ENCODE peak calls at places on chromosomes 4 and X, in ten cellular contexts. One of them, this sample, is unnamed.
A peak's percentile ranks its signal among the peaks of the same experiment; 100 is the strongest.

GRCh38 chrX:10052906-10053625 is 85.9 kb downstream of the CLDN34 start:
- DNase-seq in astrocyte of the cerebellum: no peak
- DNase-seq in ecto neural progenitor cell: no peak
- DNase-seq in GM06990: no peak
- DNase-seq in suprapubic skin: no peak
- DNase-seq in NCI-H460: no peak
- DNase-seq in epithelial cell of esophagus: no peak
- DNase-seq in astrocyte: no peak
- DNase-seq in dorsolateral prefrontal cortex: peak; percentile 63
- DNase-seq in activated CD4-positive, alpha-beta T cell treated with anti-CD3 and anti-CD28 coated beads, Interleukin-2, amount 50 U/mL, for 1 hour: no peak
- DNase-seq in this sample: peak; percentile 61

GRCh38 chr4:1775731-1776500 is 17.2 kb upstream of the FGFR3 start:
- DNase-seq in astrocyte of the cerebellum: no peak
- DNase-seq in ecto neural progenitor cell: no peak
- DNase-seq in GM06990: no peak
- DNase-seq in suprapubic skin: no peak
- DNase-seq in NCI-H460: no peak
- DNase-seq in epithelial cell of esophagus: peak; percentile 80
- DNase-seq in astrocyte: no peak
- DNase-seq in dorsolateral prefrontal cortex: peak; percentile 78
- DNase-seq in activated CD4-positive, alpha-beta T cell treated with anti-CD3 and anti-CD28 coated beads, Interleukin-2, amount 50 U/mL, for 1 hour: no peak
- DNase-seq in this sample: peak; percentile 77

GRCh38 chrX:106899276-106899675 is 3.9 kb downstream of the RIPPLY1 start:
- DNase-seq in astrocyte of the cerebellum: no peak
- DNase-seq in ecto neural progenitor cell: no peak
- DNase-seq in GM06990: no peak
- DNase-seq in suprapubic skin: no peak
- DNase-seq in NCI-H460: no peak
- DNase-seq in epithelial cell of esophagus: no peak
- DNase-seq in astrocyte: peak; percentile 20
- DNase-seq in dorsolateral prefrontal cortex: no peak
- DNase-seq in activated CD4-positive, alpha-beta T cell treated with anti-CD3 and anti-CD28 coated beads, Interleukin-2, amount 50 U/mL, for 1 hour: no peak
- DNase-seq in this sample: no peak

GRCh38 chr4:88792821-88793220 is 95.2 kb upstream of the NAP1L5 start:
- DNase-seq in astrocyte of the cerebellum: no peak
- DNase-seq in ecto neural progenitor cell: no peak
- DNase-seq in GM06990: no peak
- DNase-seq in suprapubic skin: no peak
- DNase-seq in NCI-H460: no peak
- DNase-seq in epithelial cell of esophagus: peak; percentile 69
- DNase-seq in astrocyte: peak; percentile 74
- DNase-seq in dorsolateral prefrontal cortex: no peak
- DNase-seq in activated CD4-positive, alpha-beta T cell treated with anti-CD3 and anti-CD28 coated beads, Interleukin-2, amount 50 U/mL, for 1 hour: no peak
- DNase-seq in this sample: no peak

GRCh38 chrX:48107717-48108116 is 22.7 kb upstream of the SPACA5B start:
- DNase-seq in astrocyte of the cerebellum: no peak
- DNase-seq in ecto neural progenitor cell: no peak
- DNase-seq in GM06990: no peak
- DNase-seq in suprapubic skin: no peak
- DNase-seq in NCI-H460: peak; percentile 1
- DNase-seq in epithelial cell of esophagus: no peak
- DNase-seq in astrocyte: no peak
- DNase-seq in dorsolateral prefrontal cortex: no peak
- DNase-seq in activated CD4-positive, alpha-beta T cell treated with anti-CD3 and anti-CD28 coated beads, Interleukin-2, amount 50 U/mL, for 1 hour: no peak
- DNase-seq in this sample: no peak

GRCh38 chr4:53620956-53621355 is 29.7 kb upstream of the LNX1 start:
- DNase-seq in astrocyte of the cerebellum: no peak
- DNase-seq in ecto neural progenitor cell: no peak
- DNase-seq in GM06990: no peak
- DNase-seq in suprapubic skin: no peak
- DNase-seq in NCI-H460: no peak
- DNase-seq in epithelial cell of esophagus: no peak
- DNase-seq in astrocyte: no peak
- DNase-seq in dorsolateral prefrontal cortex: no peak
- DNase-seq in activated CD4-positive, alpha-beta T cell treated with anti-CD3 and anti-CD28 coated beads, Interleukin-2, amount 50 U/mL, for 1 hour: no peak
- DNase-seq in this sample: no peak

GRCh38 chr4:128574706-128575105 is 234.8 kb upstream of the JADE1 start:
- DNase-seq in astrocyte of the cerebellum: no peak
- DNase-seq in ecto neural progenitor cell: peak; percentile 79
- DNase-seq in GM06990: peak; percentile 18
- DNase-seq in suprapubic skin: peak; percentile 84
- DNase-seq in NCI-H460: no peak
- DNase-seq in epithelial cell of esophagus: peak; percentile 80
- DNase-seq in astrocyte: peak; percentile 30
- DNase-seq in dorsolateral prefrontal cortex: peak; percentile 87
- DNase-seq in activated CD4-positive, alpha-beta T cell treated with anti-CD3 and anti-CD28 coated beads, Interleukin-2, amount 50 U/mL, for 1 hour: peak; percentile 54
- DNase-seq in this sample: peak; percentile 42

GRCh38 chrX:130057209-130057608 is 53.1 kb downstream of the ELF4 start:
- DNase-seq in astrocyte of the cerebellum: no peak
- DNase-seq in ecto neural progenitor cell: no peak
- DNase-seq in GM06990: no peak
- DNase-seq in suprapubic skin: no peak
- DNase-seq in NCI-H460: no peak
- DNase-seq in epithelial cell of esophagus: no peak
- DNase-seq in astrocyte: no peak
- DNase-seq in dorsolateral prefrontal cortex: no peak
- DNase-seq in activated CD4-positive, alpha-beta T cell treated with anti-CD3 and anti-CD28 coated beads, Interleukin-2, amount 50 U/mL, for 1 hour: no peak
- DNase-seq in this sample: no peak

GRCh38 chr4:87092389-87093141 is 127.9 kb downstream of the KLHL8 start:
- DNase-seq in astrocyte of the cerebellum: peak; percentile 28
- DNase-seq in ecto neural progenitor cell: no peak
- DNase-seq in GM06990: peak; percentile 20
- DNase-seq in suprapubic skin: no peak
- DNase-seq in NCI-H460: no peak
- DNase-seq in epithelial cell of esophagus: peak; percentile 100
- DNase-seq in astrocyte: peak; percentile 91
- DNase-seq in dorsolateral prefrontal cortex: peak; percentile 52
- DNase-seq in activated CD4-positive, alpha-beta T cell treated with anti-CD3 and anti-CD28 coated beads, Interleukin-2, amount 50 U/mL, for 1 hour: no peak
- DNase-seq in this sample: no peak

GRCh38 chrX:129478516-129478915 is 44.8 kb downstream of the SMARCA1 start:
- DNase-seq in astrocyte of the cerebellum: peak; percentile 65
- DNase-seq in ecto neural progenitor cell: no peak
- DNase-seq in GM06990: no peak
- DNase-seq in suprapubic skin: no peak
- DNase-seq in NCI-H460: no peak
- DNase-seq in epithelial cell of esophagus: no peak
- DNase-seq in astrocyte: peak; percentile 63
- DNase-seq in dorsolateral prefrontal cortex: no peak
- DNase-seq in activated CD4-positive, alpha-beta T cell treated with anti-CD3 and anti-CD28 coated beads, Interleukin-2, amount 50 U/mL, for 1 hour: no peak
- DNase-seq in this sample: no peak

GRCh38 chr4:83010111-83010521 is 507 bp downstream of the LIN54 start:
- DNase-seq in astrocyte of the cerebellum: no peak
- DNase-seq in ecto neural progenitor cell: no peak
- DNase-seq in GM06990: no peak
- DNase-seq in suprapubic skin: no peak
- DNase-seq in NCI-H460: no peak
- DNase-seq in epithelial cell of esophagus: peak; percentile 27
- DNase-seq in astrocyte: peak; percentile 53
- DNase-seq in dorsolateral prefrontal cortex: no peak
- DNase-seq in activated CD4-positive, alpha-beta T cell treated with anti-CD3 and anti-CD28 coated beads, Interleukin-2, amount 50 U/mL, for 1 hour: no peak
- DNase-seq in this sample: peak; percentile 22

GRCh38 chrX:149877636-149878035 is 3.3 kb upstream of the MAGEA8 start:
- DNase-seq in astrocyte of the cerebellum: no peak
- DNase-seq in ecto neural progenitor cell: no peak
- DNase-seq in GM06990: no peak
- DNase-seq in suprapubic skin: no peak
- DNase-seq in NCI-H460: no peak
- DNase-seq in epithelial cell of esophagus: peak; percentile 65
- DNase-seq in astrocyte: peak; percentile 22
- DNase-seq in dorsolateral prefrontal cortex: no peak
- DNase-seq in activated CD4-positive, alpha-beta T cell treated with anti-CD3 and anti-CD28 coated beads, Interleukin-2, amount 50 U/mL, for 1 hour: no peak
- DNase-seq in this sample: no peak

GRCh38 chr4:74631338-74631737 is 163.0 kb downstream of the BTC start:
- DNase-seq in astrocyte of the cerebellum: no peak
- DNase-seq in ecto neural progenitor cell: no peak
- DNase-seq in GM06990: no peak
- DNase-seq in suprapubic skin: no peak
- DNase-seq in NCI-H460: no peak
- DNase-seq in epithelial cell of esophagus: peak; percentile 88
- DNase-seq in astrocyte: no peak
- DNase-seq in dorsolateral prefrontal cortex: no peak
- DNase-seq in activated CD4-positive, alpha-beta T cell treated with anti-CD3 and anti-CD28 coated beads, Interleukin-2, amount 50 U/mL, for 1 hour: no peak
- DNase-seq in this sample: no peak

This sample was measured in amygdala.